ENCODE peak calls at places on chromosomes 2 and 18, in nine cellular contexts. W, L, B, G, Y, A, U, H and I are unnamed samples.
A peak's percentile ranks its signal among the peaks of the same experiment; 100 is the strongest.

GRCh38 chr2:203040966-203041521 is 26.4 kb downstream of the NBEAL1 start:
- DNase-seq in W (no peak), L (no peak), B (no peak), G (no peak), Y (no peak), A (no peak), U (no peak), H (no peak), I (no peak)

GRCh38 chr2:219515874-219516629 is 1.8 kb downstream of the ASIC4 start:
- DNase-seq in W (no peak), L (no peak), B (no peak), G (no peak), Y (no peak), A (no peak), U (no peak), H (no peak), I (no peak)

GRCh38 chr18:48797841-48798255 is 152.9 kb downstream of the SMAD7 start:
- DNase-seq in W (peak; percentile 24), L (peak; percentile 19), B (no peak), G (peak; percentile 35), Y (no peak), A (peak; percentile 49), U (no peak), H (peak; percentile 71), I (peak; percentile 16)

GRCh38 chr2:100124746-100125145 is 17.6 kb downstream of the AFF3 start:
- DNase-seq in W (no peak), L (no peak), B (no peak), G (no peak), Y (no peak), A (no peak), U (no peak), H (no peak), I (no peak)

GRCh38 chr2:145066151-145066661 is 546.3 kb upstream of the ZEB2 start:
- DNase-seq in W (no peak), L (no peak), B (no peak), G (no peak), Y (no peak), A (no peak), U (no peak), H (no peak), I (no peak)

GRCh38 chr2:228703099-228703498 is 521.6 kb upstream of the SPHKAP start:
- DNase-seq in W (no peak), L (no peak), B (no peak), G (no peak), Y (no peak), A (no peak), U (no peak), H (no peak), I (no peak)

GRCh38 chr2:241745276-241745675 is 10.8 kb downstream of the D2HGDH start:
- DNase-seq in W (no peak), L (no peak), B (no peak), G (no peak), Y (no peak), A (no peak), U (no peak), H (no peak), I (no peak)

GRCh38 chr18:50009772-50010171 is 185.2 kb downstream of the MYO5B start:
- DNase-seq in W (peak; percentile 54), L (no peak), B (peak; percentile 9), G (peak; percentile 71), Y (peak; percentile 55), A (peak; percentile 74), U (peak; percentile 65), H (no peak), I (no peak)

GRCh38 chr2:166375736-166376487 is at the start of gene SCN9A:
- DNase-seq in W (peak; percentile 88), L (peak; percentile 66), B (no peak), G (peak; percentile 93), Y (peak; percentile 92), A (peak; percentile 91), U (peak; percentile 69), H (peak; percentile 76), I (peak; percentile 74)

GRCh38 chr18:8816805-8817204 is 111.4 kb downstream of the MTCL1 start:
- DNase-seq in W (no peak), L (no peak), B (no peak), G (no peak), Y (peak; percentile 49), A (no peak), U (no peak), H (no peak), I (no peak)

GRCh38 chr18:44107187-44107586 is 573.5 kb upstream of the SETBP1 start:
- DNase-seq in W (no peak), L (no peak), B (no peak), G (no peak), Y (no peak), A (no peak), U (no peak), H (no peak), I (no peak)

GRCh38 chr2:190097115-190097514 is 34.6 kb upstream of the MSTN start:
- DNase-seq in W (no peak), L (no peak), B (no peak), G (no peak), Y (no peak), A (no peak), U (no peak), H (no peak), I (no peak)

GRCh38 chr2:61770298-61770697 is 83.6 kb downstream of the FAM161A start:
- DNase-seq in W (no peak), L (no peak), B (no peak), G (no peak), Y (no peak), A (no peak), U (no peak), H (no peak), I (no peak)

GRCh38 chr18:10715791-10716190 is 190.0 kb downstream of the NAPG start:
- DNase-seq in W (peak; percentile 54), L (no peak), B (no peak), G (no peak), Y (no peak), A (no peak), U (no peak), H (no peak), I (no peak)

GRCh38 chr2:98295721-98296414 is 50.4 kb upstream of the CNGA3 start:
- DNase-seq in W (no peak), L (no peak), B (no peak), G (no peak), Y (no peak), A (peak; percentile 35), U (no peak), H (no peak), I (no peak)

GRCh38 chr2:179842498-179843153 is 18.8 kb downstream of the ZNF385B start:
- DNase-seq in W (no peak), L (no peak), B (no peak), G (no peak), Y (peak; percentile 68), A (peak; percentile 72), U (no peak), H (no peak), I (no peak)

GRCh38 chr2:204018717-204019116 is 82.2 kb downstream of the ICOS start:
- DNase-seq in W (no peak), L (no peak), B (no peak), G (no peak), Y (no peak), A (no peak), U (no peak), H (no peak), I (no peak)

DNA sequence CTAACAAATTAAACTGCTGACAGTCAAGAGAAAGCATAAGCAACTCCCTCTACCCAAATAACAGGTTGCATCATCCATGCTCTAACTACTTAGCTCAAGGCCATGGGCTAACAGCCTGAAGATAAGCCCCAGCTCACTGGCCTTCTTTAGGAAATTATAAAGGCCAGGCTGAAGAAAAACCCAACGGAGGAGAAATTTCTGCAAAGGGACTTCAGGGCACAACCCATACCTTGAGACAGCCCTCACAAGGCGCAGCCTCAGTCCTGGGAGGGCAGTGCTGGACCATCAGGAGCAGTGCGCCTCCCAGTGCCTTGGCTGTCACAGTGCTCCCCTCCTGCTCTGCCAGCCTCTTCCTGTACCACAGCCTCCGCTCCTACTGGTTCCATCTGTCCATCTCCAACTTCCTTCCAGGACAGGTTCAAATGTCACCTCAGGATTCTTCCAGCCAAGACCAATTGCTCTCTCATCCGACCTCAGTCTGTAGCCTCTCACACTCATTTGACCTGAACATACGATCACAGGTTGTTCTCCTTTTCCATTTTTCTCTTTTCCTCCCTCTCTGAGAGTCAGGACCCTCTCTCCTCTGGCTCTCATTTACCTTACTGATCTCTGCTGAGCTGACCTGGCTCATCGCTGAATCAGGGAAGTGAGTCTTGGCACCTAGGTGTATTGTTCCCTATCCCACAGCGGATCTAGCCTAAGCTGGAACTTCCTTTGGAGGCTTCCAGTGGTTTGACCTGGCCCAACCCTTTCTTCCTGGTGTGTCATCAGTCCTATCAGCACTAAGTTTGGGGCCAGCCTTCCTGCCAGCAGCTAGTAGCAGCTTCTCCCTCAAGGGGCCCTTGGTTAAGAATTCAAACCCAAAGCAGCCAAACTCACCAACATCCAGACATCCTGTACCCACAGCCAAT is 1.9 kb downstream of the MCFD2 start:
- DNase-seq in W (no peak), L (no peak), B (no peak), G (no peak), Y (no peak), A (peak; percentile 35), U (peak; percentile 38), H (no peak), I (no peak)
- TF ChIP-seq CTCF in W (no peak), L (no peak), B (no peak), G (no peak), Y (no peak), A (peak; percentile 65), U (no peak), H (no peak), I (no peak)

GRCh38 chr2:237895544-237896506 is 36.4 kb downstream of the RAMP1 start:
- DNase-seq in W (no peak), L (peak; percentile 77), B (no peak), G (peak; percentile 55), Y (no peak), A (no peak), U (no peak), H (peak; percentile 94), I (peak; percentile 50)
- H3K27ac ChIP-seq in W (no peak overlapping the region), L (peak overlapping the region; percentile 94), B (no peak overlapping the region), G (no peak overlapping the region), Y (no peak overlapping the region), A (peak overlapping the region; percentile 11), U (peak overlapping the region; percentile 94), H (peak overlapping the region; percentile 98), I (no peak overlapping the region)

DNA sequence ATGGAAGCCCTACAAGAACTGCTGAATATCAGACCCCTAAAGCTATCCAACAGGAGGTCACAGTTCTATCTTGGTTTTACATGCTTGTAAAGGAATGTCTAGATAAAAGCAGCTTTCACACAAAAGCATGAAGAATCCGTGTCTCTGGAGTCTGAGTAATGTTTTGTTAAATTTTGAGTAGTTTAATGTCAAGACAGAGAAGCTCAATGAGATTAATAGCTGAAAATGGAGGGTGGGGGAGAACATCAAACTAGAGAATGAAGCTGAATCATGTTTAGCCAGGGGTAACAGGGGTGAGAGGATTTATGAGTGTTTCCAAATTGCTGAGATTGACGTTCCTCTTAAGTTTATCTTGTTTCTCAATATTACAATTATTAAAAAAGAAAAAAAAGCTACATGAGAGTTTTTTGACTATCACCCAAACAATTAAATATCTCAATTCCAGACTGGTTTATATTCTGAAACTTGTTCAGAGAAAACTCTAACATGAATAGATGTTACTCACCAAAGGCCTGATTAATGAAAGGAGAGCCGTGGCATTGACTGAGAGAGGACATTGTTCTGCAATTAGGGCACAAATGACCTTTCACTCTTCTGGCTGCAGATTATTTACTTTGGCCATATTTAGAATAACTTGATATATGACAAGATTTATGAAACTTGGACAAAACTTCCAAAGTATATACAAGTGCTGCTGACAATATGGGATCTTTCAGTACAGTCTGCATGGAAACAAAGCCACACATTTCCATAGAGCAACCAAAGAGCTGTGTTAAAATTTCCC is 266.4 kb upstream of the ETAA1 start:
- DNase-seq in W (no peak), L (no peak), B (no peak), G (no peak), Y (no peak), A (no peak), U (no peak), H (no peak), I (no peak)
- TF ChIP-seq CTCF in W (no peak), L (no peak), B (no peak), G (no peak), Y (no peak), A (no peak), U (no peak), H (no peak), I (no peak)

GRCh38 chr2:226048625-226049024 is 649.1 kb downstream of the NYAP2 start:
- DNase-seq in W (no peak), L (no peak), B (no peak), G (no peak), Y (peak; percentile 32), A (no peak), U (no peak), H (no peak), I (no peak)
- H3K27ac ChIP-seq in W (no peak overlapping the region), L (no peak overlapping the region), B (no peak overlapping the region), G (no peak overlapping the region), Y (no peak overlapping the region), A (no peak overlapping the region), U (no peak overlapping the region), H (no peak overlapping the region), I (peak overlapping the region; percentile 32)